ENCODE peak calls at places on chromosome 12, in seven cellular contexts. M is DND-41; Y is GM23248; A is keratinocyte; J is heart left ventricle; R is CD4-positive, alpha-beta T cell; V is tibial artery. Z is an unnamed sample.

GRCh38 chr12:46537387-46537959 is 164.9 kb upstream of the SLC38A2 start:
- DNase-seq in M (no peak), Y (no peak), A (no peak), J (no peak), R (no peak), V (no peak), Z (no peak)

GRCh38 chr12:49603721-49604120 is 1.7 kb downstream of the FAM186B start:
- DNase-seq in M (no peak), Y (no peak), A (no peak), J (no peak), R (no peak), V (no peak), Z (no peak)

GRCh38 chr12:105172037-105172436 is 63.9 kb downstream of the APPL2 start:
- DNase-seq in M (no peak), Y (no peak), A (no peak), J (no peak), R (no peak), V (no peak), Z (no peak)

GRCh38 chr12:42789808-42790760 is 200.5 kb upstream of the PRICKLE1 start:
- DNase-seq in M (no peak), Y (no peak), A (no peak), J (no peak), R (no peak), V (no peak), Z (no peak)

GRCh38 chr12:111757361-111758119 is 9.2 kb upstream of the ALDH2 start:
- DNase-seq in M (peak; percentile 77), Y (no peak), A (no peak), J (peak; percentile 72), R (no peak), V (peak; percentile 77), Z (no peak)

GRCh38 chr12:15720299-15720698 is 68.9 kb downstream of the EPS8 start:
- DNase-seq in M (no peak), Y (peak; percentile 50), A (no peak), J (no peak), R (no peak), V (no peak), Z (no peak)

GRCh38 chr12:70754330-70754741 is 117.1 kb upstream of the PTPRB start:
- DNase-seq in M (no peak), Y (peak; percentile 5), A (no peak), J (no peak), R (no peak), V (no peak), Z (no peak)

GRCh38 chr12:1688086-1688710 is 2.7 kb upstream of the ADIPOR2 start:
- DNase-seq in M (no peak), Y (peak; percentile 47), A (no peak), J (no peak), R (no peak), V (no peak), Z (no peak)

GRCh38 chr12:56358836-56359532 is 923 bp downstream of the STAT2 start:
- DNase-seq in M (no peak), Y (peak; percentile 90), A (no peak), J (no peak), R (no peak), V (no peak), Z (no peak)

GRCh38 chr12:66011731-66012130 is 118.8 kb downstream of the LLPH start:
- DNase-seq in M (no peak), Y (peak; percentile 50), A (no peak), J (no peak), R (no peak), V (no peak), Z (no peak)

GRCh38 chr12:31585271-31585670 is 5.7 kb downstream of the DENND5B start:
- DNase-seq in M (no peak), Y (peak; percentile 70), A (no peak), J (no peak), R (no peak), V (no peak), Z (no peak)

GRCh38 chr12:56629459-56630179 is 507 bp downstream of the BAZ2A start:
- DNase-seq in M (peak; percentile 53), Y (peak; percentile 66), A (no peak), J (no peak), R (peak; percentile 26), V (no peak), Z (peak; percentile 51)

GRCh38 chr12:39372929-39373328 is 70.0 kb downstream of the KIF21A start:
- DNase-seq in M (no peak), Y (no peak), A (no peak), J (no peak), R (no peak), V (no peak), Z (no peak)

GRCh38 chr12:106976013-106976658 is 10.8 kb downstream of the MTERF2 start:
- DNase-seq in M (no peak), Y (peak; percentile 52), A (no peak), J (no peak), R (no peak), V (no peak), Z (no peak)

GRCh38 chr12:48110691-48111315 is 4.9 kb upstream of the SENP1 start:
- DNase-seq in M (no peak), Y (no peak), A (no peak), J (no peak), R (no peak), V (no peak), Z (no peak)

GRCh38 chr12:9118161-9118560 is 2.4 kb upstream of the A2M start:
- DNase-seq in M (no peak), Y (peak; percentile 32), A (no peak), J (no peak), R (no peak), V (peak; percentile 72), Z (no peak)

GRCh38 chr12:64531665-64532334 is 78.5 kb upstream of the RASSF3 start:
- DNase-seq in M (no peak), Y (no peak), A (no peak), J (no peak), R (no peak), V (no peak), Z (no peak)

GRCh38 chr12:117140397-117141096 is 41.3 kb upstream of the TESC start:
- DNase-seq in M (no peak), Y (no peak), A (no peak), J (no peak), R (no peak), V (no peak), Z (no peak)

GRCh38 chr12:40106202-40106533 is 287 bp upstream of the SLC2A13 start:
- DNase-seq in M (no peak), Y (no peak), A (no peak), J (no peak), R (no peak), V (no peak), Z (no peak)

GRCh38 chr12:27999521-27999920 is 27.0 kb upstream of the PTHLH start:
- DNase-seq in M (no peak), Y (peak; percentile 81), A (peak; percentile 76), J (no peak), R (no peak), V (no peak), Z (no peak)

GRCh38 chr12:14959463-14959862 is 1.9 kb downstream of the ARHGDIB start:
- DNase-seq in M (no peak), Y (no peak), A (no peak), J (no peak), R (no peak), V (no peak), Z (no peak)

GRCh38 chr12:100794441-100795192 is at the start of gene ANO4:
- DNase-seq in M (no peak), Y (peak; percentile 60), A (no peak), J (no peak), R (no peak), V (no peak), Z (no peak)

GRCh38 chr12:44459569-44459968 is 416.5 kb downstream of the NELL2 start:
- DNase-seq in M (no peak), Y (no peak), A (no peak), J (no peak), R (no peak), V (no peak), Z (no peak)

DNA sequence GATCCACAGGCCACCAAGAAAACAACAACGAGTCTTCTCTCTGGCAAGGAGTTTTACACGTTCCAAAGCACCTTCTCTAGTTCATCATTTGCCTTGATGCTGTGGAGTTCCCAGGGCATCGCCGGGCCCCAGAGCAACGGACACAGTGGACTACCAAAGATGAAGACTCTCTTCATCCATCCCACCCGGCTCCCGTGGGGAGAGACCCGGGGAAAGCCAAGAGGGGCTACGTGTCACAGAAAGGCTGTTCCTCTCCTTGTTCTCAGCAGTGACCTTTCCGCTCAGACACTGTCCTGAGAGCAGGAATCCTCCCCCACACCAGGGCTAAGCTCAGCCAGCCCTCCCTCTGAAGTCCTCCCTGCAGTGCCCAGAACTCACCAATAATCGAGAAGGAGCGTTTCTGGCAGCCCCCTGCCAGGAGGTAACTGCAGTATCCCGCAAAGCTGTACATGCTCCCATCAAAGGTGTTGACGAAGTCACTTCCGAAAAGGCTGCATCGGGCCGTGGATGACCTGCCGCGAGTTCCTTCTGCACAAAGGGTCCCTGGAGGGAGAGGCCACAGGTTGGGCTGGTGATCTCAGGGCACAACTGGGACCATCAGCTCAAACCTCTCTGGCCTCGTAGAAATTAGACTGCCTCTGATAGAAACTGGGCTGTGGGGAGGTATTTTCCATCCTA is 3.5 kb downstream of the VWF start:
- DNase-seq in M (no peak), Y (no peak), A (no peak), J (no peak), R (no peak), V (no peak), Z (no peak)
- H3K27ac ChIP-seq in M (no peak overlapping the region), Y (no peak overlapping the region), A (no peak overlapping the region), J (peak overlapping the region; percentile 87), R (no peak overlapping the region), V (no peak overlapping the region), Z (no peak overlapping the region)

GRCh38 chr12:128976120-128976519 is 122.8 kb downstream of the GLT1D1 start:
- DNase-seq in M (peak; percentile 55), Y (no peak), A (no peak), J (no peak), R (no peak), V (no peak), Z (no peak)
- H3K27me3 ChIP-seq in M (no peaks in the 10 kb centered on the region), Y (no peaks in the 10 kb centered on the region), A (no peaks in the 10 kb centered on the region), J (peaks cover 69% of the 10 kb centered on the region), R (peaks cover 4% of the 10 kb centered on the region), V (peaks cover 59% of the 10 kb centered on the region), Z (no peaks in the 10 kb centered on the region)

GRCh38 chr12:89710873-89711179 is 2.2 kb upstream of the ATP2B1 start:
- DNase-seq in M (no peak), Y (peak; percentile 22), A (no peak), J (no peak), R (no peak), V (no peak), Z (no peak)
- H3K27ac ChIP-seq in M (no peak overlapping the region), Y (peak overlapping the region; percentile 90), A (no peak overlapping the region), J (no peak overlapping the region), R (no peak overlapping the region), V (peak overlapping the region; percentile 93), Z (no peak overlapping the region)

GRCh38 chr12:81015510-81015909 is 62.4 kb upstream of the ACSS3 start:
- DNase-seq in M (no peak), Y (no peak), A (no peak), J (no peak), R (no peak), V (no peak), Z (no peak)

GRCh38 chr12:81005635-81006034 is 67.9 kb upstream of the LIN7A start:
- DNase-seq in M (no peak), Y (no peak), A (no peak), J (no peak), R (no peak), V (no peak), Z (no peak)

GRCh38 chr12:81010641-81011040 is 67.2 kb upstream of the ACSS3 start:
- DNase-seq in M (no peak), Y (peak; percentile 12), A (no peak), J (no peak), R (no peak), V (no peak), Z (no peak)
- H3K27me3 ChIP-seq in M (no peaks in the 10 kb centered on the region), Y (no peaks in the 10 kb centered on the region), A (no peaks in the 10 kb centered on the region), J (no peaks in the 10 kb centered on the region), R (no peaks in the 10 kb centered on the region), V (no peaks in the 10 kb centered on the region), Z (no peaks in the 10 kb centered on the region)

GRCh38 chr12:92416385-92416812 is 270.8 kb upstream of the BTG1 start:
- DNase-seq in M (no peak), Y (no peak), A (no peak), J (no peak), R (no peak), V (no peak), Z (no peak)
- H3K27ac ChIP-seq in M (no peak overlapping the region), Y (no peak overlapping the region), A (no peak overlapping the region), J (no peak overlapping the region), R (no peak overlapping the region), V (no peak overlapping the region), Z (no peak overlapping the region)